ENCODE peak calls at places on chromosomes 3 and 15, in seven cellular contexts. Z is cardiac muscle cell, K is tibial nerve, L is ELF-1, P is heart right ventricle, Q is EL, B is NCI-H510A treated with DMSO at 0.1 percent for 48 hours. R is an unnamed sample.

GRCh38 chr15:98719169-98719515 is 70.8 kb downstream of the IGF1R start:
- DNase-seq in Z (no peak), K (no peak), L (no peak), P (no peak), Q (peak), B (no peak), R (no peak)

GRCh38 chr3:58306662-58307286 is 454 bp downstream of the HTD2 start:
- DNase-seq in Z (peak), K (peak), L (peak), P (peak), Q (peak), B (no peak), R (no peak)

GRCh38 chr3:166284994-166285393 is 447.8 kb upstream of the BCHE start:
- DNase-seq in Z (no peak), K (no peak), L (no peak), P (no peak), Q (no peak), B (no peak), R (no peak)

GRCh38 chr15:66733976-66734375 is 31.9 kb downstream of the SMAD6 start:
- DNase-seq in Z (no peak), K (peak), L (no peak), P (no peak), Q (no peak), B (no peak), R (no peak)

GRCh38 chr15:52862657-52863056 is 72.5 kb upstream of the ONECUT1 start:
- DNase-seq in Z (no peak), K (no peak), L (no peak), P (no peak), Q (no peak), B (no peak), R (no peak)

GRCh38 chr3:139329364-139329850 is 14.4 kb upstream of the MRPS22 start:
- DNase-seq in Z (peak), K (peak), L (peak), P (peak), Q (peak), B (peak), R (peak)

GRCh38 chr3:141275511-141275910 is 43.9 kb downstream of the PXYLP1 start:
- DNase-seq in Z (no peak), K (no peak), L (no peak), P (no peak), Q (no peak), B (no peak), R (no peak)

GRCh38 chr15:59349715-59350420 is 22.8 kb downstream of the MYO1E start:
- DNase-seq in Z (no peak), K (no peak), L (peak), P (no peak), Q (peak), B (no peak), R (peak)

GRCh38 chr3:126826693-126827092 is 122.7 kb downstream of the CHCHD6 start:
- DNase-seq in Z (no peak), K (no peak), L (no peak), P (no peak), Q (no peak), B (no peak), R (no peak)

GRCh38 chr15:99117563-99118257 is 12.8 kb downstream of the SYNM start:
- DNase-seq in Z (no peak), K (no peak), L (no peak), P (no peak), Q (no peak), B (no peak), R (no peak)

GRCh38 chr15:45618813-45619212 is 16.0 kb upstream of the SQOR start:
- DNase-seq in Z (no peak), K (no peak), L (no peak), P (no peak), Q (no peak), B (no peak), R (no peak)

GRCh38 chr15:71288348-71288955 is 173.2 kb downstream of the THSD4 start:
- DNase-seq in Z (no peak), K (no peak), L (no peak), P (no peak), Q (no peak), B (no peak), R (no peak)

GRCh38 chr15:68143129-68143528 is 62.0 kb downstream of the CALML4 start:
- DNase-seq in Z (no peak), K (no peak), L (no peak), P (no peak), Q (no peak), B (no peak), R (no peak)

GRCh38 chr3:69084326-69084667 is 440 bp upstream of the ARL6IP5 start:
- DNase-seq in Z (peak), K (no peak), L (peak), P (no peak), Q (peak), B (no peak), R (no peak)

GRCh38 chr3:69690-70089 is 126.9 kb upstream of the CHL1 start:
- DNase-seq in Z (no peak), K (peak), L (no peak), P (no peak), Q (no peak), B (no peak), R (no peak)

GRCh38 chr3:6644070-6644929 is 216.6 kb upstream of the GRM7 start:
- DNase-seq in Z (peak), K (no peak), L (peak), P (no peak), Q (no peak), B (peak), R (no peak)

GRCh38 chr3:127452321-127452821 is 138.2 kb downstream of the TPRA1 start:
- DNase-seq in Z (no peak), K (no peak), L (peak), P (no peak), Q (no peak), B (no peak), R (no peak)

GRCh38 chr3:72068621-72069020 is 283.7 kb upstream of the PROK2 start:
- DNase-seq in Z (no peak), K (no peak), L (no peak), P (no peak), Q (peak), B (no peak), R (no peak)

GRCh38 chr3:138513073-138513843 is 78.8 kb downstream of the ESYT3 start:
- DNase-seq in Z (no peak), K (no peak), L (no peak), P (no peak), Q (no peak), B (no peak), R (no peak)

GRCh38 chr3:16113704-16114103 is 60.8 kb upstream of the GALNT15 start:
- DNase-seq in Z (no peak), K (no peak), L (no peak), P (no peak), Q (peak), B (no peak), R (no peak)

R was measured in thoracic aorta.